ENCODE peak calls at places on chromosome 13, in six cellular contexts. One of them, this sample, is unnamed.
A peak's percentile ranks its signal among the peaks of the same experiment; 100 is the strongest.

GRCh38 chr13:25249001-25249543 is 38.2 kb downstream of the MTMR6 start:
- DNase-seq in ELR: peak; percentile 53
- DNase-seq in endodermal cell: peak; percentile 56
- DNase-seq in T-helper 17 cell: no peak
- DNase-seq in activated T-cell treated with anti-CD3 and anti-CD28 coated beads for 1 hour: no peak
- DNase-seq in GM04504: peak; percentile 10
- DNase-seq in this sample: no peak

GRCh38 chr13:52024481-52024880 is at the start of gene UTP14C:
- DNase-seq in GM04504: no peak
- DNase-seq in ELR: no peak
- DNase-seq in T-helper 17 cell: no peak
- DNase-seq in endodermal cell: no peak
- DNase-seq in activated T-cell treated with anti-CD3 and anti-CD28 coated beads for 1 hour: no peak
- DNase-seq in this sample: no peak

GRCh38 chr13:101985321-101985720 is 416.5 kb downstream of the FGF14 start:
- DNase-seq in activated T-cell treated with anti-CD3 and anti-CD28 coated beads for 1 hour: no peak
- DNase-seq in endodermal cell: no peak
- DNase-seq in GM04504: no peak
- DNase-seq in T-helper 17 cell: no peak
- DNase-seq in ELR: peak; percentile 46
- DNase-seq in this sample: no peak

GRCh38 chr13:32897296-32897695 is 118.9 kb upstream of the KL start:
- DNase-seq in GM04504: no peak
- DNase-seq in T-helper 17 cell: no peak
- DNase-seq in activated T-cell treated with anti-CD3 and anti-CD28 coated beads for 1 hour: no peak
- DNase-seq in ELR: no peak
- DNase-seq in endodermal cell: no peak
- DNase-seq in this sample: no peak

GRCh38 chr13:85567909-85568308 is 231.3 kb downstream of the SLITRK6 start:
- DNase-seq in T-helper 17 cell: no peak
- DNase-seq in activated T-cell treated with anti-CD3 and anti-CD28 coated beads for 1 hour: no peak
- DNase-seq in GM04504: no peak
- DNase-seq in endodermal cell: no peak
- DNase-seq in ELR: no peak
- DNase-seq in this sample: no peak

GRCh38 chr13:32645854-32646253 is 59.6 kb downstream of the PDS5B start:
- DNase-seq in endodermal cell: no peak
- DNase-seq in GM04504: no peak
- DNase-seq in activated T-cell treated with anti-CD3 and anti-CD28 coated beads for 1 hour: no peak
- DNase-seq in T-helper 17 cell: no peak
- DNase-seq in ELR: no peak
- DNase-seq in this sample: no peak

GRCh38 chr13:33262069-33262487 is 23.5 kb downstream of the STARD13 start:
- DNase-seq in GM04504: no peak
- DNase-seq in endodermal cell: peak; percentile 89
- DNase-seq in activated T-cell treated with anti-CD3 and anti-CD28 coated beads for 1 hour: no peak
- DNase-seq in ELR: peak; percentile 90
- DNase-seq in T-helper 17 cell: no peak
- DNase-seq in this sample: no peak

GRCh38 chr13:48643159-48643558 is 10.6 kb upstream of the CYSLTR2 start:
- DNase-seq in activated T-cell treated with anti-CD3 and anti-CD28 coated beads for 1 hour: no peak
- DNase-seq in T-helper 17 cell: no peak
- DNase-seq in endodermal cell: no peak
- DNase-seq in ELR: no peak
- DNase-seq in GM04504: no peak
- DNase-seq in this sample: no peak

GRCh38 chr13:103222683-103223082 is 156.5 kb upstream of the SLC10A2 start:
- DNase-seq in endodermal cell: no peak
- DNase-seq in activated T-cell treated with anti-CD3 and anti-CD28 coated beads for 1 hour: no peak
- DNase-seq in T-helper 17 cell: no peak
- DNase-seq in GM04504: no peak
- DNase-seq in ELR: no peak
- DNase-seq in this sample: no peak

GRCh38 chr13:29515372-29515771 is 80.1 kb downstream of the SLC7A1 start:
- DNase-seq in GM04504: no peak
- DNase-seq in ELR: peak; percentile 63
- DNase-seq in activated T-cell treated with anti-CD3 and anti-CD28 coated beads for 1 hour: no peak
- DNase-seq in endodermal cell: no peak
- DNase-seq in T-helper 17 cell: no peak
- DNase-seq in this sample: no peak

GRCh38 chr13:113656831-113657671 is 947 bp downstream of the ATP4B start:
- DNase-seq in ELR: no peak
- DNase-seq in activated T-cell treated with anti-CD3 and anti-CD28 coated beads for 1 hour: no peak
- DNase-seq in GM04504: no peak
- DNase-seq in T-helper 17 cell: no peak
- DNase-seq in endodermal cell: peak; percentile 44
- DNase-seq in this sample: peak; percentile 29

GRCh38 chr13:65943711-65944110 is 1286.4 kb downstream of the PCDH9 start:
- DNase-seq in T-helper 17 cell: no peak
- DNase-seq in endodermal cell: no peak
- DNase-seq in GM04504: no peak
- DNase-seq in ELR: no peak
- DNase-seq in activated T-cell treated with anti-CD3 and anti-CD28 coated beads for 1 hour: no peak
- DNase-seq in this sample: no peak

GRCh38 chr13:23833733-23834611 is 55.2 kb downstream of the MIPEP start:
- DNase-seq in GM04504: no peak
- DNase-seq in endodermal cell: no peak
- DNase-seq in ELR: no peak
- DNase-seq in T-helper 17 cell: no peak
- DNase-seq in activated T-cell treated with anti-CD3 and anti-CD28 coated beads for 1 hour: no peak
- DNase-seq in this sample: no peak

GRCh38 chr13:30681489-30682242 is 53.7 kb upstream of the ALOX5AP start:
- DNase-seq in GM04504: peak; percentile 68
- DNase-seq in endodermal cell: no peak
- DNase-seq in T-helper 17 cell: no peak
- DNase-seq in activated T-cell treated with anti-CD3 and anti-CD28 coated beads for 1 hour: no peak
- DNase-seq in ELR: peak; percentile 30
- DNase-seq in this sample: peak; percentile 54

GRCh38 chr13:104833221-104833620 is 1702.2 kb downstream of the EFNB2 start:
- DNase-seq in ELR: no peak
- DNase-seq in endodermal cell: no peak
- DNase-seq in activated T-cell treated with anti-CD3 and anti-CD28 coated beads for 1 hour: no peak
- DNase-seq in GM04504: no peak
- DNase-seq in T-helper 17 cell: no peak
- DNase-seq in this sample: no peak

GRCh38 chr13:98390086-98390697 is 186.7 kb downstream of the STK24 start:
- DNase-seq in ELR: no peak
- DNase-seq in activated T-cell treated with anti-CD3 and anti-CD28 coated beads for 1 hour: no peak
- DNase-seq in endodermal cell: peak; percentile 57
- DNase-seq in GM04504: no peak
- DNase-seq in T-helper 17 cell: no peak
- DNase-seq in this sample: no peak

GRCh38 chr13:41842029-41842428 is 118.9 kb downstream of the VWA8 start:
- DNase-seq in activated T-cell treated with anti-CD3 and anti-CD28 coated beads for 1 hour: no peak
- DNase-seq in endodermal cell: no peak
- DNase-seq in T-helper 17 cell: no peak
- DNase-seq in ELR: no peak
- DNase-seq in GM04504: no peak
- DNase-seq in this sample: no peak

GRCh38 chr13:24050796-24051715 is 109.5 kb upstream of the SPATA13 start:
- DNase-seq in ELR: no peak
- DNase-seq in T-helper 17 cell: no peak
- DNase-seq in GM04504: no peak
- DNase-seq in activated T-cell treated with anti-CD3 and anti-CD28 coated beads for 1 hour: no peak
- DNase-seq in endodermal cell: peak; percentile 64
- DNase-seq in this sample: no peak

GRCh38 chr13:83780201-83780600 is 102.1 kb downstream of the SLITRK1 start:
- DNase-seq in GM04504: no peak
- DNase-seq in activated T-cell treated with anti-CD3 and anti-CD28 coated beads for 1 hour: no peak
- DNase-seq in endodermal cell: peak; percentile 64
- DNase-seq in T-helper 17 cell: no peak
- DNase-seq in ELR: peak; percentile 47
- DNase-seq in this sample: no peak

GRCh38 chr13:27273658-27274425 is 3.2 kb downstream of the RASL11A start:
- DNase-seq in T-helper 17 cell: no peak
- DNase-seq in GM04504: no peak
- DNase-seq in ELR: no peak
- DNase-seq in endodermal cell: peak; percentile 12
- DNase-seq in activated T-cell treated with anti-CD3 and anti-CD28 coated beads for 1 hour: no peak
- DNase-seq in this sample: peak; percentile 92